ENCODE peak calls at places on chromosomes 4 and X, in eight cellular contexts. L is psoas muscle, U is BJ, B is tibial nerve, K is cardiac muscle cell, R is H9, J is uterus, M is lower lobe of right lung. C is an unnamed sample.

GRCh38 chr4:98334461-98334860 is 73.3 kb downstream of the RAP1GDS1 start:
- DNase-seq in L (no peak), U (no peak), B (no peak), K (no peak), R (no peak), J (no peak), M (no peak), C (no peak)

GRCh38 chr4:26321326-26322276 is 787 bp downstream of the RBPJ start:
- DNase-seq in L (no peak), U (no peak), B (no peak), K (peak), R (peak), J (peak), M (peak), C (peak)

GRCh38 chr4:5884804-5885203 is 8.1 kb downstream of the CRMP1 start:
- DNase-seq in L (no peak), U (no peak), B (no peak), K (no peak), R (no peak), J (no peak), M (no peak), C (no peak)

GRCh38 chrX:39497717-39498265 is 600.0 kb downstream of the BCOR start:
- DNase-seq in L (no peak), U (no peak), B (no peak), K (no peak), R (no peak), J (no peak), M (no peak), C (no peak)

GRCh38 chr4:62014982-62015739 is 815.0 kb downstream of the ADGRL3 start:
- DNase-seq in L (no peak), U (no peak), B (no peak), K (peak), R (no peak), J (no peak), M (no peak), C (no peak)

GRCh38 chr4:128979934-128980333 is 113.4 kb downstream of the SCLT1 start:
- DNase-seq in L (no peak), U (peak), B (no peak), K (peak), R (no peak), J (no peak), M (no peak), C (no peak)

GRCh38 chrX:54695231-54695630 is 102.8 kb downstream of the ITIH6 start:
- DNase-seq in L (no peak), U (no peak), B (no peak), K (peak), R (no peak), J (no peak), M (no peak), C (no peak)

GRCh38 chrX:68440940-68441339 is 7.6 kb upstream of the OPHN1 start:
- DNase-seq in L (peak), U (no peak), B (peak), K (peak), R (no peak), J (peak), M (no peak), C (no peak)

GRCh38 chrX:18828832-18829404 is 121.5 kb downstream of the PPEF1 start:
- DNase-seq in L (no peak), U (no peak), B (no peak), K (peak), R (no peak), J (no peak), M (no peak), C (no peak)

GRCh38 chr4:48375651-48376291 is 34.4 kb downstream of the SLAIN2 start:
- DNase-seq in L (no peak), U (no peak), B (no peak), K (peak), R (no peak), J (no peak), M (no peak), C (no peak)

GRCh38 chrX:12563121-12563520 is 228.1 kb upstream of the PRPS2 start:
- DNase-seq in L (no peak), U (no peak), B (no peak), K (peak), R (no peak), J (no peak), M (no peak), C (no peak)

GRCh38 chr4:33966808-33967207 is 2277.5 kb downstream of the ARAP2 start:
- DNase-seq in L (no peak), U (no peak), B (no peak), K (no peak), R (no peak), J (no peak), M (no peak), C (no peak)

GRCh38 chrX:94288325-94288724 is 614.3 kb downstream of the FAM133A start:
- DNase-seq in L (no peak), U (no peak), B (no peak), K (no peak), R (no peak), J (no peak), M (no peak), C (no peak)

GRCh38 chrX:18389968-18390367 is 35.4 kb upstream of the CDKL5 start:
- DNase-seq in L (no peak), U (no peak), B (no peak), K (no peak), R (no peak), J (no peak), M (no peak), C (no peak)

GRCh38 chr4:88230953-88231835 is 53.2 kb downstream of the PPM1K start:
- DNase-seq in L (no peak), U (no peak), B (no peak), K (peak), R (no peak), J (peak), M (no peak), C (no peak)

GRCh38 chrX:2627272-2627867 is 63.7 kb upstream of the CD99 start:
- DNase-seq in L (no peak), U (no peak), B (no peak), K (peak), R (peak), J (peak), M (no peak), C (peak)

GRCh38 chr4:72286185-72286584 is 254.4 kb downstream of the NPFFR2 start:
- DNase-seq in L (no peak), U (no peak), B (no peak), K (peak), R (no peak), J (no peak), M (no peak), C (no peak)
- TF ChIP-seq CTCF in L (no peak), U (peak), B (no peak), K (no peak), R (peak), J (no peak), M (no peak), C (no peak)

DNA sequence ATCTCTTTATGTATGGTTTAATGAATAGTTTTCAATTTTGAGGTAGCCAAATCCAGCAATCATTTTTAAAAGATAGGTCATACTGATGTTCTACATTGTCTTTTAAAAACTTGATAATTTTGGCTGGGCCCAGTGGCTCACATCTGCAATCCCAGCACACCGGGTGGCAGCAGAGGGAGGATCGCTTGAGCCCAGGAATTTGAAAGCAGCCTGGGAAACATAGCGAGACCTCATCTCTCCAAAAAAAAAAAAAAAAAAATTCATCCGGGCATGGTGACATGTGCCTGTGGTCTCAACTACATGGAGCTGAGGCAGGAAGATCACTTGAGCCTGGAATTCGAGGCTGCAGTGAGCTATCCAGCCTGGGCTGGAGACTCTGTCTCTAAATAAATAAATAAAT is 419.8 kb downstream of the GALNTL6 start:
- DNase-seq in L (no peak), U (no peak), B (no peak), K (no peak), R (peak), J (no peak), M (no peak), C (no peak)
- TF ChIP-seq CTCF in L (no peak), U (no peak), B (no peak), K (no peak), R (peak), J (no peak), M (no peak), C (no peak)

DNA sequence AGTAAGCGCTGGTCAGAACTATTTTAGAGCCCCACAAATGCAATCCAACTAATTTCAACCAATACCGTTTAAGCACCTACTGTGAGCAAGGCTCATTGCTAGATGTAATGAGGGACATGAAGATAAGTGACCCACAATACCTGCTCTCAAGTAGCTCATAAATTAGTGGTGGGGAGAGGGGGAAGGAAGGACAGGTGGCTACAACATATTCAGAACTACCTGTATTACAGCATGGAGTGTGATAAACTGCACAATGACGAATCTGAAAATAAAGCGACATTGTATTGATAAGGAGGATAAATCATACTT is 311.6 kb upstream of the DIAPH2 start:
- DNase-seq in L (no peak), U (no peak), B (no peak), K (no peak), R (no peak), J (no peak), M (no peak), C (no peak)
- TF ChIP-seq CTCF in L (no peak), U (no peak), B (no peak), K (no peak), R (no peak), J (no peak), M (no peak), C (no peak)

GRCh38 chrX:72295745-72296144 is 10.0 kb downstream of the CITED1 start:
- DNase-seq in L (no peak), U (no peak), B (no peak), K (no peak), R (no peak), J (no peak), M (no peak), C (no peak)

GRCh38 chrX:72299891-72300630 is 5.7 kb downstream of the CITED1 start:
- DNase-seq in L (no peak), U (no peak), B (no peak), K (no peak), R (no peak), J (no peak), M (no peak), C (no peak)

GRCh38 chrX:72296991-72297390 is 8.7 kb downstream of the CITED1 start:
- DNase-seq in L (no peak), U (no peak), B (no peak), K (no peak), R (no peak), J (no peak), M (no peak), C (no peak)

GRCh38 chrX:72297953-72298730 is 7.6 kb downstream of the CITED1 start:
- DNase-seq in L (no peak), U (no peak), B (no peak), K (peak), R (peak), J (no peak), M (no peak), C (no peak)

DNA sequence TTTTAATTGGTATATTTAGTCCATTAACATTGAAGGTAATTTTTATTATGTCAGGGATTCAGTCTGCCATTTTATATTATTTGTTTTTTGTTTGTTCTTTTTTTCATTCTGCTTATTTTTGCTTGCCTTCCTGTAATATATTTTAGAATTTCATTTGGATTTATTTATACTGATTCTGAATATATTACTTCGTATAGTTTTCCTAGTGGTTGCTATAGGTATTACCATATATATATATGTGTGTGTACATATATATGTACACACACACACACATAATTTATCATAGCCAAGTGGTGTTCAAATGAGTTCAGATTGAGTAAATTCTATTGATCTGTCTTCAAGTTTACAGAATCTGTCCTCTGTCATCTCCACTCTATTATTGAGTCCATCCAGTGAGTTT is 11.2 kb downstream of the CITED1 start:
- DNase-seq in L (no peak), U (no peak), B (no peak), K (no peak), R (no peak), J (no peak), M (no peak), C (no peak)
- TF ChIP-seq CTCF in L (no peak), U (no peak), B (no peak), K (no peak), R (peak), J (no peak), M (no peak), C (peak)

GRCh38 chrX:131068945-131069719 is 11.0 kb downstream of the ARHGAP36 start:
- DNase-seq in L (no peak), U (no peak), B (no peak), K (peak), R (peak), J (no peak), M (no peak), C (peak)
- TF ChIP-seq CTCF in L (peak), U (peak), B (no peak), K (peak), R (peak), J (no peak), M (peak), C (peak)

GRCh38 chrX:26670521-26670920 is 454.6 kb downstream of the MAGEB5 start:
- DNase-seq in L (no peak), U (no peak), B (no peak), K (no peak), R (no peak), J (no peak), M (no peak), C (no peak)

GRCh38 chrX:26664919-26665318 is 448.9 kb downstream of the MAGEB5 start:
- DNase-seq in L (no peak), U (no peak), B (no peak), K (no peak), R (no peak), J (no peak), M (no peak), C (no peak)
- TF ChIP-seq CTCF in L (no peak), U (no peak), B (no peak), K (no peak), R (peak), J (no peak), M (no peak), C (no peak)

C was measured in nephron progenitor cell.